ENCODE peak calls at places on chromosomes 7 and 10, in eight cellular contexts. L, O, B, U, M, K, W and S are unnamed samples.

GRCh38 chr7:82953324-82954027 is 209.2 kb downstream of the PCLO start:
- DNase-seq in L (no peak), U (no peak), B (no peak), M (no peak), W (no peak), K (no peak), O (no peak), S (no peak)

GRCh38 chr10:73591935-73592699 is 975 bp upstream of the USP54 start:
- DNase-seq in O (peak), K (peak), L (peak), W (peak), B (peak), M (no peak), U (peak), S (peak)

GRCh38 chr7:112497481-112497880 is 16.7 kb downstream of the LSMEM1 start:
- DNase-seq in K (no peak), U (no peak), L (no peak), M (no peak), B (no peak), O (no peak), W (no peak), S (no peak)

GRCh38 chr10:112261281-112261822 is 21.8 kb upstream of the TECTB start:
- DNase-seq in O (no peak), W (peak), K (peak), B (no peak), L (no peak), M (peak), U (no peak), S (peak)

GRCh38 chr10:78875932-78876331 is 192.8 kb upstream of the ZMIZ1 start:
- DNase-seq in M (no peak), K (no peak), L (no peak), O (no peak), W (no peak), B (no peak), U (no peak), S (no peak)

GRCh38 chr7:30502470-30503251 is 2.0 kb downstream of the GGCT start:
- DNase-seq in L (peak), M (no peak), W (no peak), O (no peak), B (no peak), K (no peak), U (no peak), S (no peak)

GRCh38 chr10:87578799-87579401 is 74.2 kb downstream of the MINPP1 start:
- DNase-seq in U (no peak), K (peak), B (no peak), O (no peak), W (peak), M (peak), L (no peak), S (no peak)

GRCh38 chr7:155418304-155418703 is 39.6 kb upstream of the EN2 start:
- DNase-seq in O (no peak), B (no peak), W (no peak), K (no peak), M (no peak), U (no peak), L (no peak), S (no peak)

GRCh38 chr10:26881600-26882331 is 21.0 kb upstream of the ABI1 start:
- DNase-seq in B (no peak), M (peak), U (no peak), L (peak), O (peak), K (peak), W (peak), S (no peak)

GRCh38 chr7:151687523-151688235 is 168.0 kb upstream of the RHEB start:
- DNase-seq in B (peak), K (peak), W (peak), O (no peak), M (peak), L (peak), U (peak), S (peak)

GRCh38 chr10:31751401-31752080 is 177.1 kb downstream of the ARHGAP12 start:
- DNase-seq in O (no peak), W (no peak), U (no peak), L (peak), B (no peak), K (no peak), M (no peak), S (no peak)

GRCh38 chr10:99435986-99436633 is 5.7 kb upstream of the GOT1 start:
- DNase-seq in K (peak), O (peak), B (no peak), L (peak), W (peak), M (peak), U (no peak), S (no peak)

GRCh38 chr7:118057404-118057803 is 126.6 kb upstream of the LSM8 start:
- DNase-seq in O (no peak), W (no peak), B (no peak), K (no peak), U (no peak), M (no peak), L (peak), S (no peak)

GRCh38 chr10:111430070-111430469 is 353.2 kb downstream of the ADRA2A start:
- DNase-seq in K (no peak), U (no peak), B (no peak), W (no peak), O (no peak), M (no peak), L (no peak), S (no peak)

GRCh38 chr10:11204355-11204879 is 186.7 kb downstream of the CELF2 start:
- DNase-seq in K (no peak), L (no peak), U (no peak), M (no peak), O (no peak), B (no peak), W (peak), S (peak)

GRCh38 chr10:878895-879294 is 52.6 kb downstream of the LARP4B start:
- DNase-seq in B (no peak), U (no peak), M (no peak), W (no peak), L (no peak), K (peak), O (no peak), S (no peak)

GRCh38 chr10:122348512-122348911 is 26.0 kb upstream of the PLEKHA1 start:
- DNase-seq in U (no peak), W (peak), M (no peak), L (peak), K (no peak), O (peak), B (no peak), S (peak)

GRCh38 chr7:50679218-50680007 is 103.3 kb downstream of the GRB10 start:
- DNase-seq in L (peak), M (peak), W (peak), K (peak), U (no peak), B (no peak), O (peak), S (no peak)

GRCh38 chr10:119344381-119344780 is 137.0 kb downstream of the GRK5 start:
- DNase-seq in W (no peak), U (peak), K (no peak), O (peak), L (no peak), M (no peak), B (no peak), S (no peak)

GRCh38 chr10:118965636-118966035 is 63.9 kb upstream of the NANOS1 start:
- DNase-seq in W (peak), L (no peak), K (no peak), U (no peak), M (no peak), O (no peak), B (no peak), S (no peak)

GRCh38 chr7:116595063-116595462 is 70.2 kb downstream of the CAV1 start:
- DNase-seq in O (no peak), U (no peak), W (no peak), B (no peak), K (no peak), L (peak), M (no peak), S (no peak)

GRCh38 chr7:41104621-41105020 is 598.3 kb downstream of the INHBA start:
- DNase-seq in L (no peak), K (peak), B (no peak), M (peak), W (no peak), U (no peak), O (no peak), S (no peak)

GRCh38 chr7:77802557-77803410 is 4.2 kb downstream of the PHTF2 start:
- DNase-seq in U (no peak), O (no peak), M (no peak), K (no peak), B (no peak), L (no peak), W (no peak), S (no peak)

GRCh38 chr7:94212160-94212559 is 182.5 kb upstream of the COL1A2 start:
- DNase-seq in M (no peak), K (no peak), W (no peak), O (no peak), U (no peak), B (no peak), L (no peak), S (no peak)

GRCh38 chr10:52011113-52011512 is 303.0 kb upstream of the DKK1 start:
- DNase-seq in B (no peak), M (no peak), U (no peak), L (no peak), K (no peak), O (no peak), W (no peak), S (no peak)

GRCh38 chr7:22831602-22832001 is 9.0 kb upstream of the TOMM7 start:
- DNase-seq in U (no peak), L (no peak), K (no peak), O (no peak), W (no peak), M (no peak), B (no peak), S (no peak)

GRCh38 chr10:10131984-10132383 is 885.7 kb upstream of the CELF2 start:
- DNase-seq in W (peak), O (no peak), L (no peak), M (no peak), K (peak), U (no peak), B (no peak), S (no peak)

GRCh38 chr10:34723746-34724145 is 91.3 kb downstream of the PARD3 start:
- DNase-seq in L (peak), M (peak), W (peak), K (peak), U (peak), O (peak), B (no peak), S (peak)

GRCh38 chr10:62047240-62047897 is 145.9 kb downstream of the ARID5B start:
- DNase-seq in L (peak), K (no peak), W (no peak), M (peak), B (no peak), U (no peak), O (no peak), S (no peak)

GRCh38 chr7:69873512-69873911 is 275.2 kb downstream of the AUTS2 start:
- DNase-seq in B (no peak), L (peak), U (no peak), O (no peak), M (no peak), W (no peak), K (no peak), S (no peak)